ENCODE peak calls at places on chromosome 15, in six cellular contexts. T is cardiac muscle cell, B is IMR-90, G is uterus, E is pancreas, F is psoas muscle. P is an unnamed sample.

GRCh38 chr15:76196286-76196948 is 114.9 kb downstream of the ETFA start:
- DNase-seq in T (peak; percentile 30), B (peak; percentile 89), G (peak; percentile 87), E (peak; percentile 78), F (peak; percentile 91), P (peak; percentile 50)

GRCh38 chr15:55394694-55395093 is 13.5 kb downstream of the CCPG1 start:
- DNase-seq in T (no peak), B (peak; percentile 7), G (no peak), E (no peak), F (peak; percentile 57), P (no peak)

GRCh38 chr15:48966595-48967301 is 3.0 kb upstream of the SHC4 start:
- DNase-seq in T (no peak), B (peak; percentile 93), G (no peak), E (no peak), F (no peak), P (no peak)

GRCh38 chr15:101531170-101531569 is 41.7 kb upstream of the PCSK6 start:
- DNase-seq in T (no peak), B (no peak), G (no peak), E (no peak), F (peak; percentile 39), P (no peak)

GRCh38 chr15:89299896-89300295 is 34.7 kb downstream of the POLG start:
- DNase-seq in T (peak; percentile 8), B (peak; percentile 64), G (no peak), E (no peak), F (no peak), P (no peak)

GRCh38 chr15:33315044-33315443 is 4.3 kb downstream of the RYR3 start:
- DNase-seq in T (no peak), B (no peak), G (no peak), E (no peak), F (no peak), P (no peak)

GRCh38 chr15:93180128-93180527 is 91.1 kb upstream of the RGMA start:
- DNase-seq in T (no peak), B (no peak), G (no peak), E (no peak), F (no peak), P (no peak)

GRCh38 chr15:71761649-71762048 is 48.7 kb upstream of the NR2E3 start:
- DNase-seq in T (no peak), B (peak; percentile 92), G (no peak), E (no peak), F (no peak), P (no peak)

GRCh38 chr15:41809526-41810220 is 18.2 kb upstream of the JMJD7 start:
- DNase-seq in T (no peak), B (no peak), G (no peak), E (no peak), F (no peak), P (no peak)

GRCh38 chr15:48856947-48857346 is 21.0 kb upstream of the EID1 start:
- DNase-seq in T (peak; percentile 30), B (peak; percentile 69), G (no peak), E (no peak), F (no peak), P (no peak)

GRCh38 chr15:33860749-33861148 is 107.5 kb upstream of the CHRM5 start:
- DNase-seq in T (no peak), B (peak; percentile 61), G (no peak), E (no peak), F (no peak), P (no peak)

GRCh38 chr15:31296304-31297220 is 30.1 kb upstream of the KLF13 start:
- DNase-seq in T (no peak), B (no peak), G (no peak), E (peak; percentile 74), F (no peak), P (peak; percentile 33)

GRCh38 chr15:81337713-81338157 is 13.8 kb upstream of the STARD5 start:
- DNase-seq in T (no peak), B (no peak), G (peak; percentile 52), E (no peak), F (no peak), P (no peak)

GRCh38 chr15:41603411-41603935 is 44.5 kb downstream of the TYRO3 start:
- DNase-seq in T (no peak), B (no peak), G (no peak), E (no peak), F (no peak), P (no peak)

GRCh38 chr15:50232791-50233190 is 32.7 kb downstream of the HDC start:
- DNase-seq in T (no peak), B (no peak), G (no peak), E (no peak), F (no peak), P (no peak)

GRCh38 chr15:50149090-50149489 is 30.1 kb upstream of the ATP8B4 start:
- DNase-seq in T (no peak), B (no peak), G (no peak), E (no peak), F (no peak), P (no peak)

GRCh38 chr15:78325092-78325843 is 14.9 kb upstream of the CRABP1 start:
- DNase-seq in T (no peak), B (peak; percentile 20), G (no peak), E (no peak), F (no peak), P (no peak)

GRCh38 chr15:76776969-76777368 is 128.2 kb downstream of the SCAPER start:
- DNase-seq in T (no peak), B (no peak), G (no peak), E (no peak), F (no peak), P (no peak)

GRCh38 chr15:92140802-92141201 is 252.9 kb upstream of the ST8SIA2 start:
- DNase-seq in T (no peak), B (no peak), G (no peak), E (no peak), F (no peak), P (no peak)

GRCh38 chr15:68555348-68556037 is 23.3 kb upstream of the CORO2B start:
- DNase-seq in T (no peak), B (no peak), G (peak; percentile 11), E (no peak), F (no peak), P (no peak)

GRCh38 chr15:42045211-42045615 is 24.4 kb upstream of the PLA2G4E start:
- DNase-seq in T (no peak), B (no peak), G (no peak), E (peak; percentile 38), F (no peak), P (no peak)

GRCh38 chr15:29596266-29596665 is 226.0 kb downstream of the TJP1 start:
- DNase-seq in T (no peak), B (peak; percentile 45), G (no peak), E (no peak), F (no peak), P (no peak)

GRCh38 chr15:63194291-63194681 is 4.9 kb downstream of the RAB8B start:
- DNase-seq in T (no peak), B (no peak), G (no peak), E (no peak), F (no peak), P (no peak)
- H3K4me3 ChIP-seq in T (no peak overlapping the region), B (no peak overlapping the region), G (no peak overlapping the region), E (no peak overlapping the region), F (no peak overlapping the region), P (no peak overlapping the region)

DNA sequence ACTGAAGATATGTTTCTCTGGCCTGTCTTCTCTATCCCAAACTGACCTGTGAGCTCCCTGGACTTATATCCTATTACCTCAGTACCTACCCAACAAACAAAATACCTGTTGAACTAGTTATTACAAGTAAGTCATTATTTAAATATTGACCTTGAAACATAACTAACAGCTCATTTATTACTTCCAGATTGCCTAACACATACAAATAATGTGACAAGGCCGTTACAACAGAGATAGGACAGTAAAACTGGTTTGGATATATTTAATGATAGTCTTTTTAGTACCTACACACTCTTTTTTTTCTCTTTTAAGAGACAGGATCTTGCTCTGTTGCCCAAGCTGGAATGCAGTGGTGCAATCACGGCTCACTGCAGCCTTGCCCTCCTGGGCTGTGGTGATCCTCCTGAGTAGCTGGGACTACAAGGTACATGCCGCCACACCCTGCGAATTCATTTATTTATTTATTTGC is 145.0 kb downstream of the ADAM10 start:
- DNase-seq in T (no peak), B (no peak), G (no peak), E (no peak), F (no peak), P (no peak)
- H3K27ac ChIP-seq in T (no peak overlapping the region), B (no peak overlapping the region), G (no peak overlapping the region), E (peak overlapping the region; percentile 36), F (no peak overlapping the region), P (no peak overlapping the region)

DNA sequence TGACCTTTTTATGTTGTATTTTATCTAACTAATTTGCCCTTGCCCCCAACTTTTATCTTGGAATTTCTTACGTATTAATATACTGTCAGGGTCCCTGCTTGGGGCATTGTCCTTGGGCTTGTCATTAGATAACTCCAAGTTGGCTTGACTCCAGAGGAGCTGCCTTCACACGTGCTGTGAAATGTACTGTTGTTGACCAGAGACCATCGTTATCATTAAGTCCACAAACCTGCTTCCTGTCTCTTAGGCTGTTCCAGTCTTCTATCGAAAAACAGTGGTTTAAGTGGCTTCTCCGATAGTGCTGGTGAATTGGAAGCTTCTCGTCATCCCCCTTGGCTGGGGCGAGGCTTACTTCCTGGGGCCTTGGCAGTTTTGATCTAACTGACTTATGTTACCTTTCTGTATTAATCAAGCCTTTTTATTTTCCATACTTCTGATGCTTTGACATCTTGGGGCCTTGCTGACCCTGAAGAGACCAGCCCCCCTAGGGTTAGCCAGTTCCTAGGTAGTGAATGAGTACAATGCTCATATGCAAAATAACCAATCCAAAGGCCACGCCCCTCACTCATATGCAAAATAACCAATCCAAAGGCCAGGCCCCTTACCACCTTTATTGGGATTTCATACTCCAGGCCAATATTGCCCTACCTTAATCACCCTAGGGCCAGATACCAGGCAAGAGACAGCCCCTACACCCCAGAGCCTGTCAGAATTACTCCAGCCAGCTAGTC is 164.5 kb downstream of the IGF1R start:
- DNase-seq in T (no peak), B (no peak), G (no peak), E (no peak), F (no peak), P (no peak)
- TF ChIP-seq CTCF in T (no peak), B (no peak), G (no peak), E (no peak), F (no peak), P (no peak)

GRCh38 chr15:66885281-66885915 is 180.0 kb upstream of the SMAD3 start:
- DNase-seq in T (no peak), B (no peak), G (no peak), E (no peak), F (no peak), P (no peak)

GRCh38 chr15:66882251-66883020 is 180.4 kb downstream of the SMAD6 start:
- DNase-seq in T (no peak), B (peak; percentile 72), G (peak; percentile 46), E (no peak), F (peak; percentile 67), P (peak; percentile 14)

GRCh38 chr15:66884661-66885237 is 180.7 kb upstream of the SMAD3 start:
- DNase-seq in T (no peak), B (no peak), G (no peak), E (no peak), F (no peak), P (no peak)

GRCh38 chr15:66881173-66881905 is 179.3 kb downstream of the SMAD6 start:
- DNase-seq in T (no peak), B (no peak), G (no peak), E (no peak), F (no peak), P (no peak)

DNA sequence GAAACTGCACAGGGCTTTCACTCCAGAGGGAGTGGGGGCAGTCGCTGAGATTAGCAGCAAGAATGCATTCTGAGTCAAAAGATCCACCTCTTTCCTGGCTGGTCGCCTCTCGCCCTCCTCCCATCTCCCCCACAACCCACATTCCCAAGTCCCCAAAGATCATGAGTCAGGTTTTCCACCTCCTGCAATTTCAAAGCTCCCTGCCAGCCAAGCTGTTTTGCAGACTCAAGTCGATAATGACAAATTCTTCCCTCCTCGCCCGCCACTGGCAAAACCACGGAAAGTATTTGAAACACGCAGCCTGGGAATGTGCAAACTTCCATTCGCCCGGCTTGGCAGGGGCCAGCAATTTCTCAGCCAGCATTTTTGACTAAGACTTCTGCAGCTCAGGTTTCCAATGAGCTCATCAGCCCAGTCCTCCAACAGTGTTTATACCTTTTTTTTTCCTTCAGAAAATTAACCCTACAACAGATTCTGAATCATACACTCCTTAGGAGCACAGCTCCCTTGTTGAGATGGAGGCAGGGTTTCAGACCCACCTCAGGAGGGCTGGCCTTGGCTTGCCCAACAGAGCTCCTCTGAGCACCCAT is 181.4 kb downstream of the SMAD6 start:
- DNase-seq in T (peak; percentile 83), B (peak; percentile 100), G (peak; percentile 95), E (peak; percentile 84), F (peak; percentile 95), P (peak; percentile 87)
- H3K4me3 ChIP-seq in T (no peak overlapping the region), B (no peak overlapping the region), G (no peak overlapping the region), E (no peak overlapping the region), F (no peak overlapping the region), P (no peak overlapping the region)

P was measured in dorsolateral prefrontal cortex.